ENCODE peak calls at places on chromosomes 16 and 17, in four cellular contexts. Z is effector memory CD8-positive, alpha-beta T cell; N is cardiac fibroblast; M is NCI-H187 treated with DMSO at 0.1 percent for 48 hours. G is an unnamed sample.

GRCh38 chr17:49898547-49899490 is 51.0 kb upstream of the TAC4 start:
- DNase-seq in Z (no peak), N (peak), M (no peak), G (no peak)

GRCh38 chr17:50028207-50029120 is 27.4 kb upstream of the ITGA3 start:
- DNase-seq in Z (no peak), N (peak), M (no peak), G (no peak)

GRCh38 chr17:76054112-76054476 is 18.2 kb downstream of the SRP68 start:
- DNase-seq in Z (no peak), N (peak), M (no peak), G (no peak)

GRCh38 chr17:54221499-54221898 is 398.8 kb downstream of the KIF2B start:
- DNase-seq in Z (no peak), N (no peak), M (no peak), G (no peak)

GRCh38 chr17:81895400-81895799 is 3.9 kb downstream of the ANAPC11 start:
- DNase-seq in Z (no peak), N (no peak), M (no peak), G (no peak)

GRCh38 chr16:89371386-89371785 is 119.0 kb downstream of the ANKRD11 start:
- DNase-seq in Z (no peak), N (no peak), M (no peak), G (no peak)

GRCh38 chr17:74134991-74135390 is 68.5 kb upstream of the RPL38 start:
- DNase-seq in Z (no peak), N (no peak), M (no peak), G (no peak)

GRCh38 chr17:60159479-60159866 is 9.7 kb downstream of the CA4 start:
- DNase-seq in Z (no peak), N (no peak), M (no peak), G (no peak)

GRCh38 chr17:41659813-41660212 is 28.9 kb upstream of the EIF1 start:
- DNase-seq in Z (no peak), N (no peak), M (no peak), G (no peak)

GRCh38 chr17:28518132-28518531 is 12.0 kb downstream of the FOXN1 start:
- DNase-seq in Z (no peak), N (no peak), M (no peak), G (no peak)

GRCh38 chr17:39663688-39664580 is 1.2 kb upstream of the TCAP start:
- DNase-seq in Z (no peak), N (no peak), M (no peak), G (no peak)

GRCh38 chr17:69761767-69762321 is 313.2 kb upstream of the KCNJ16 start:
- DNase-seq in Z (no peak), N (peak), M (no peak), G (no peak)

GRCh38 chr17:55332296-55333041 is 67.7 kb downstream of the HLF start:
- DNase-seq in Z (no peak), N (no peak), M (peak), G (no peak)

GRCh38 chr16:22034503-22034902 is 26.6 kb downstream of the MOSMO start:
- DNase-seq in Z (no peak), N (no peak), M (no peak), G (no peak)

GRCh38 chr16:88552815-88553214 is 17.4 kb upstream of the ZC3H18 start:
- DNase-seq in Z (no peak), N (no peak), M (no peak), G (no peak)

GRCh38 chr17:3845754-3846738 is at the start of gene NCBP3:
- DNase-seq in Z (peak), N (peak), M (no peak), G (peak)

G was measured in CD4-positive, alpha-beta memory T cell.